ENCODE peak calls at places on chromosomes 2 and 18, in six cellular contexts. D is adipocyte, G is endothelial cell, F is A549, P is hippocampal formation, I is head of caudate nucleus. R is an unnamed sample.

GRCh38 chr2:101699191-101699938 is 1.9 kb downstream of the MAP4K4 start:
- DNase-seq in D (peak), G (no peak), F (no peak), P (no peak), I (peak), R (peak)

GRCh38 chr2:37349376-37349775 is 4.9 kb downstream of the QPCT start:
- DNase-seq in D (no peak), G (no peak), F (no peak), P (no peak), I (no peak), R (peak)

GRCh38 chr18:23929362-23929940 is 85.1 kb upstream of the TTC39C start:
- DNase-seq in D (no peak), G (no peak), F (no peak), P (no peak), I (no peak), R (no peak)

GRCh38 chr2:9331704-9332103 is 91.6 kb downstream of the ITGB1BP1 start:
- DNase-seq in D (no peak), G (no peak), F (no peak), P (no peak), I (no peak), R (no peak)

GRCh38 chr18:9094307-9095226 is 7.9 kb upstream of the NDUFV2 start:
- DNase-seq in D (peak), G (no peak), F (peak), P (no peak), I (no peak), R (peak)

GRCh38 chr2:72011791-72012190 is 135.9 kb downstream of the CYP26B1 start:
- DNase-seq in D (no peak), G (no peak), F (no peak), P (no peak), I (no peak), R (no peak)

GRCh38 chr2:237227190-237227988 is 141.7 kb downstream of the COPS8 start:
- DNase-seq in D (peak), G (no peak), F (peak), P (no peak), I (no peak), R (peak)

GRCh38 chr18:78896111-78896510 is 83.5 kb upstream of the SALL3 start:
- DNase-seq in D (no peak), G (no peak), F (no peak), P (no peak), I (no peak), R (no peak)

GRCh38 chr18:48975817-48976649 is 25.3 kb upstream of the SMAD7 start:
- DNase-seq in D (peak), G (peak), F (peak), P (no peak), I (no peak), R (peak)

GRCh38 chr2:217773539-217773938 is 229.3 kb downstream of the TNS1 start:
- DNase-seq in D (no peak), G (no peak), F (no peak), P (no peak), I (no peak), R (no peak)

GRCh38 chr2:23456881-23457760 is 72.1 kb downstream of the KLHL29 start:
- DNase-seq in D (peak), G (no peak), F (no peak), P (no peak), I (no peak), R (peak)

GRCh38 chr2:28552045-28552823 is 56.4 kb downstream of the PLB1 start:
- DNase-seq in D (no peak), G (no peak), F (no peak), P (no peak), I (no peak), R (peak)

GRCh38 chr2:127401757-127402695 is 14.3 kb upstream of the MAP3K2 start:
- DNase-seq in D (no peak), G (no peak), F (no peak), P (no peak), I (no peak), R (no peak)

GRCh38 chr18:43847164-43848091 is 570.1 kb upstream of the SYT4 start:
- DNase-seq in D (peak), G (no peak), F (no peak), P (no peak), I (no peak), R (peak)

GRCh38 chr18:77132369-77133050 is at the start of gene MBP:
- DNase-seq in D (peak), G (peak), F (no peak), P (no peak), I (no peak), R (no peak)

GRCh38 chr18:79692886-79693285 is 13.3 kb downstream of the CTDP1 start:
- DNase-seq in D (no peak), G (no peak), F (no peak), P (no peak), I (no peak), R (no peak)

GRCh38 chr2:238862701-238863100 is 14.8 kb downstream of the TWIST2 start:
- DNase-seq in D (no peak), G (no peak), F (no peak), P (no peak), I (no peak), R (no peak)

GRCh38 chr2:98158305-98158704 is 71.3 kb downstream of the VWA3B start:
- DNase-seq in D (no peak), G (no peak), F (no peak), P (no peak), I (no peak), R (no peak)

GRCh38 chr2:85307527-85307897 is 20.3 kb downstream of the TGOLN2 start:
- DNase-seq in D (no peak), G (no peak), F (no peak), P (no peak), I (no peak), R (no peak)

GRCh38 chr2:145075454-145076062 is 555.6 kb upstream of the ZEB2 start:
- DNase-seq in D (peak), G (no peak), F (no peak), P (no peak), I (no peak), R (peak)

GRCh38 chr2:66689456-66690051 is 254.6 kb downstream of the MEIS1 start:
- DNase-seq in D (no peak), G (no peak), F (no peak), P (no peak), I (no peak), R (no peak)

GRCh38 chr18:62682396-62682795 is 32.9 kb upstream of the PHLPP1 start:
- DNase-seq in D (no peak), G (no peak), F (no peak), P (no peak), I (no peak), R (no peak)

GRCh38 chr2:101330253-101330921 is 21.9 kb upstream of the RNF149 start:
- DNase-seq in D (no peak), G (peak), F (no peak), P (peak), I (peak), R (no peak)

GRCh38 chr2:239195318-239195871 is 205.4 kb downstream of the HDAC4 start:
- DNase-seq in D (no peak), G (no peak), F (no peak), P (peak), I (peak), R (no peak)

GRCh38 chr2:234091432-234091879 is 41.0 kb downstream of the SPP2 start:
- DNase-seq in D (peak), G (no peak), F (no peak), P (no peak), I (no peak), R (no peak)

GRCh38 chr2:42225573-42225972 is 56.4 kb downstream of the EML4 start:
- DNase-seq in D (no peak), G (no peak), F (no peak), P (no peak), I (no peak), R (no peak)

GRCh38 chr2:206799083-206799482 is 33.7 kb downstream of the FASTKD2 start:
- DNase-seq in D (no peak), G (no peak), F (no peak), P (no peak), I (no peak), R (peak)

GRCh38 chr2:120783969-120784372 is 48.3 kb downstream of the GLI2 start:
- DNase-seq in D (no peak), G (no peak), F (no peak), P (no peak), I (no peak), R (no peak)

GRCh38 chr18:45954070-45954712 is 12.9 kb downstream of the EPG5 start:
- DNase-seq in D (peak), G (no peak), F (no peak), P (no peak), I (peak), R (peak)

GRCh38 chr2:101400048-101400447 is 12.7 kb upstream of the CREG2 start:
- DNase-seq in D (peak), G (no peak), F (no peak), P (no peak), I (no peak), R (no peak)